ENCODE peak calls at places on chromosomes 6 and 20, in five cellular contexts. Z is central memory CD4-positive, alpha-beta T cell; I is HEK293T; K is cardiac muscle cell; W is mesothelial cell of epicardium. M is an unnamed sample.

GRCh38 chr20:62030834-62031434 is 34.7 kb downstream of the TAF4 start:
- DNase-seq in Z (peak; percentile 47), I (no peak), K (no peak), W (no peak), M (no peak)

GRCh38 chr6:84526631-84527030 is 237.8 kb downstream of the TBX18 start:
- DNase-seq in Z (no peak), I (no peak), K (no peak), W (no peak), M (no peak)

GRCh38 chr6:11900662-11901598 is 111.2 kb upstream of the HIVEP1 start:
- DNase-seq in Z (no peak), I (no peak), K (no peak), W (no peak), M (no peak)

GRCh38 chr6:64259372-64259771 is 623.8 kb downstream of the PHF3 start:
- DNase-seq in Z (no peak), I (no peak), K (no peak), W (no peak), M (no peak)

GRCh38 chr20:53734006-53734688 is 140.5 kb upstream of the ZNF217 start:
- DNase-seq in Z (no peak), I (no peak), K (no peak), W (no peak), M (no peak)

GRCh38 chr20:50464026-50464724 is 46.0 kb upstream of the PTPN1 start:
- DNase-seq in Z (peak; percentile 45), I (peak; percentile 58), K (peak; percentile 61), W (peak; percentile 39), M (peak; percentile 61)

GRCh38 chr20:5718896-5719595 is 31.2 kb upstream of the SHLD1 start:
- DNase-seq in Z (no peak), I (no peak), K (no peak), W (no peak), M (no peak)

GRCh38 chr20:34907616-34908469 is 31.4 kb downstream of the ACSS2 start:
- DNase-seq in Z (no peak), I (no peak), K (peak; percentile 50), W (no peak), M (peak; percentile 98)

GRCh38 chr20:6848992-6849391 is 81.5 kb downstream of the BMP2 start:
- DNase-seq in Z (no peak), I (no peak), K (no peak), W (no peak), M (no peak)